ENCODE peak calls at places on chromosomes 11 and 22, in eight cellular contexts. Q is pancreas, I is NB4, B is astrocyte of the cerebellum, V is WTC11, P is SK-N-SH, Z is right atrium auricular region, O is fibroblast of lung. C is an unnamed sample.

GRCh38 chr22:38712496-38713207 is 6.9 kb downstream of the GTPBP1 start:
- DNase-seq in Q (no peak), I (no peak), B (no peak), V (no peak), P (no peak), Z (no peak), O (no peak), C (no peak)

GRCh38 chr22:25940479-25940878 is 198.5 kb downstream of the MYO18B start:
- DNase-seq in Q (no peak), I (no peak), B (no peak), V (no peak), P (no peak), Z (no peak), O (no peak), C (no peak)

GRCh38 chr11:123560001-123560400 is 94.4 kb downstream of the SCN3B start:
- DNase-seq in Q (peak), I (no peak), B (no peak), V (no peak), P (peak), Z (peak), O (peak), C (peak)

GRCh38 chr11:112806876-112807275 is 154.3 kb upstream of the NCAM1 start:
- DNase-seq in Q (no peak), I (no peak), B (no peak), V (no peak), P (no peak), Z (no peak), O (no peak), C (no peak)

GRCh38 chr11:120039031-120039430 is 98.9 kb downstream of the TRIM29 start:
- DNase-seq in Q (no peak), I (no peak), B (no peak), V (no peak), P (no peak), Z (no peak), O (no peak), C (no peak)

GRCh38 chr11:134254433-134254832 is 1.1 kb downstream of the ACAD8 start:
- DNase-seq in Q (no peak), I (no peak), B (no peak), V (no peak), P (no peak), Z (no peak), O (no peak), C (no peak)

GRCh38 chr11:74288161-74288560 is 23.3 kb downstream of the P4HA3 start:
- DNase-seq in Q (no peak), I (peak), B (peak), V (no peak), P (no peak), Z (no peak), O (peak), C (peak)

GRCh38 chr11:892106-892505 is 18.5 kb downstream of the CHID1 start:
- DNase-seq in Q (no peak), I (no peak), B (no peak), V (peak), P (peak), Z (no peak), O (no peak), C (no peak)

GRCh38 chr22:35209203-35209602 is 48.1 kb upstream of the HMGXB4 start:
- DNase-seq in Q (no peak), I (no peak), B (no peak), V (no peak), P (no peak), Z (no peak), O (no peak), C (no peak)

GRCh38 chr11:76605338-76606074 is 65.0 kb downstream of the LRRC32 start:
- DNase-seq in Q (no peak), I (no peak), B (no peak), V (no peak), P (no peak), Z (no peak), O (no peak), C (no peak)
- TF ChIP-seq CTCF in Q (no peak), I (no peak), B (no peak), V (no peak), P (no peak), Z (no peak), O (no peak), C (no peak)

DNA sequence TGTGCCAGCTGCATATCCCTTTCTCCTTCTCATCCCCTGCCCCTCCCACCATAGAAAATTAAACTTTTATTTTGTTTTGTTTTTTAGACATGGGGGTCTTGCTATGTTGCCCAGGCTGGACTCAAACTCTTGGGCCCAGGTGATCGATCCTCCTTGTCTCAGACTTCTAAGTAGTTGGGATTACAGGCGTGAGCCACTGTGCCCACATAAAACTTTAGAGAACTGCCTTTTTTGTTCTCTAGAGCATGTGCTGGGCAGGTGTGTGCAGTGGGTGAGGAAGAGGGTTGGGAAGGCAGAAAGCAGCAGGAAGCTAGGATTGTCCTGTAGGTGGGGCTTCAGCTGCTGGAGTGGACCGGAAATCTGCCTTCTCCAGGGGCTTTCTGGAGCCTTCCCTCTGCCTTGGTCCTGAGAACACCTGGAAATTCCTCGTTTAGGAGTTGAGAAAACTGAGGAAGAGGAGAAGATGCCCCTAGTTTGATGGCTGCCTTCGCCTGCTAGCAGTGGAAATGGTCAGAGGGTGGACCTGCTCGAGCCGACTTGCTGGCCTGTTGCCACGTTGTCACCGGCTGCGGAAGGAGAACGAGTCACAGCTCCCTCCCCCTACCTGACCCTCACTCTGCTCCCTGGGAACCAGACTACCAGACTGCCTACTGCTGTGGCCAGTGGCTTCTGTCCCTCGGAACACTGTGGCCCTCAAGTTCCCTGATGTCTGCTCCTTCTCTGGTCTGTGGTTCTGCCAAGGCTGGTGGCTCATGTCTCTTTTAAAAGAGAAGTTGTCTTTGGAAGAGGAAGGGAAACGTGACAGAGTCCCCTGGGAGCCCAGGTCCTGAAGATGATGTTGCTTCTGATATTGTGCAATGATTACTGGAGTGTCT is 4.0 kb downstream of the ST14 start:
- DNase-seq in Q (peak), I (peak), B (no peak), V (no peak), P (no peak), Z (no peak), O (no peak), C (no peak)
- TF ChIP-seq CTCF in Q (no peak), I (no peak), B (no peak), V (no peak), P (no peak), Z (no peak), O (no peak), C (peak)

DNA sequence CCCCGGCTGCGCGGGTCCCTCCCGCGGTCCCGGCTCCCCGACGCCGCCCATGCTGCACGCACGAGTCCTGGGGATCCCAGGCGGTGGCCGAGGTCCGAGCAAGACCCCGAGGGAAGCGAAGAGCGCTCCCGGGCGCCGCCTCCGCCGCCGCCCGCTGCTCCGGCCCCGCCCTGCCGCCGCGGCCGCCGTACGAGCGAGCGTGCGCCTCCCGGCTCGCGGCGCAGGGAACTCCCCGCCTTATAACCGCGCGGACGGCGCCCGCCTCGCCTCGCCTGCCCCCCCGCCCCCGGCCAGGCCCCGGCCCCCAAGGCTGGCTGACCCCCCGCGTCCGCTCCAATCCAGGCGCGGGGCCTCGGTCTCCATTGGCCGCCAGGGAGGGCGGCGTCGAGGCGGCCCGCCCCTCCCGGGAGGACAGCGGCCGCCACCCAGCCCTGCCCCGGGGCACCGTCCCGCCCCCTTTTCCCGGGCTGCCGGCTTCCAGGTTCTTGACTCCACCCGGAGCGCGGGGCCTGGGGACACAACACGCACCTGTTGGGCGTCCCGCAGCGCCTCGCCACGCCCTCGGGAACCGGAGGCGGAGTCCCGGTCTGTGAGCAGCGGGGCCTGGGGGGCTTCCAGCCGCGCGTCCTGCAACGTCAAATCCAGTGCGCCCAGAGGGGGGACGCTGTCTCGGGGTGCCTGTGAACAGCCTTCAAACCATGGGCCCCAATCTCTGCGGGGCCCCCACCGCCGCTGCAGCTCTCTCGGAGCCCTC is at the start of gene FADS3:
- DNase-seq in Q (peak), I (peak), B (no peak), V (peak), P (peak), Z (peak), O (peak), C (peak)
- TF ChIP-seq CTCF in Q (no peak), I (no peak), B (peak), V (no peak), P (no peak), Z (no peak), O (no peak), C (no peak)

GRCh38 chr22:27151407-27151806 is 494.0 kb downstream of the MIAT start:
- DNase-seq in Q (no peak), I (no peak), B (no peak), V (no peak), P (no peak), Z (no peak), O (no peak), C (no peak)
- TF ChIP-seq CTCF in Q (no peak), I (no peak), B (no peak), V (no peak), P (peak), Z (no peak), O (no peak), C (peak)

DNA sequence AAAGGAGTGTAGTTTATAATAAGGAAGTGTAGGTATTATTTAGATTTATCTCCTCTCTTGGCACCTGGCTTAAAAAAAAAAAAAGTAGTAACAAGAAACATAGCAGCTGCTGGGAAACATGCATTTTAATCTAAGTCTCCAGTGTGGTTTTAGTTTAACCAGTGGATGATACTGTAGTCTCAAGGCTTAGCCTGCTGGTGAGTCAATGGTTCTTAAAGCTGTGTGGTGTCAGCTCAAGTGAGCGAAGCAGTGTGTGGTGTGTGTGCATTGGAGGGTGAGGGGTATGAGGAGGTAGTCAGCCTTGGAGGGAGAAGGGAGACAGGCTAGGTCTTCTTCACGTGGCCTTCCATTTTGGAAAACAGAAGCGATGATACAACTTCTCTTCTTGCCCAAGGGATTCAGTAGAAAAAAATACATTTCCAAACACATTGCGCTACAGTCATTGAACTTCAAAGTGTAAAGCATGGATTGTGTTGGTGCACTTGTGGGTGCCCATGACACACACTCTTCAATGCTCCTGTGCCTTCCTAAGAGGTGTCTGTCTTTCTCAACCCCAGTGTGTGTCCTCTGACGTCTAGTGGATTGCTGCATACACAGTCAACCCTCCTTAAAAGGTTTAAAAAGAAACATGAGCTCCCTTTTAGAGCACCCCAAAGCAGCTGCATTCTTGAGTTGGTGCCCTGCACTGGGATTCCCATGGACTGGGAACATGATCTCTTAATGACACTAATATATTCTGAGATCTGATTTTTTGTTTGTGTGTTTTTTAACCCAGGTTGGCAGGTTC is 40.1 kb downstream of the ZBTB16 start:
- DNase-seq in Q (peak), I (no peak), B (no peak), V (no peak), P (no peak), Z (no peak), O (peak), C (peak)
- TF ChIP-seq CTCF in Q (no peak), I (no peak), B (no peak), V (no peak), P (no peak), Z (no peak), O (no peak), C (no peak)

DNA sequence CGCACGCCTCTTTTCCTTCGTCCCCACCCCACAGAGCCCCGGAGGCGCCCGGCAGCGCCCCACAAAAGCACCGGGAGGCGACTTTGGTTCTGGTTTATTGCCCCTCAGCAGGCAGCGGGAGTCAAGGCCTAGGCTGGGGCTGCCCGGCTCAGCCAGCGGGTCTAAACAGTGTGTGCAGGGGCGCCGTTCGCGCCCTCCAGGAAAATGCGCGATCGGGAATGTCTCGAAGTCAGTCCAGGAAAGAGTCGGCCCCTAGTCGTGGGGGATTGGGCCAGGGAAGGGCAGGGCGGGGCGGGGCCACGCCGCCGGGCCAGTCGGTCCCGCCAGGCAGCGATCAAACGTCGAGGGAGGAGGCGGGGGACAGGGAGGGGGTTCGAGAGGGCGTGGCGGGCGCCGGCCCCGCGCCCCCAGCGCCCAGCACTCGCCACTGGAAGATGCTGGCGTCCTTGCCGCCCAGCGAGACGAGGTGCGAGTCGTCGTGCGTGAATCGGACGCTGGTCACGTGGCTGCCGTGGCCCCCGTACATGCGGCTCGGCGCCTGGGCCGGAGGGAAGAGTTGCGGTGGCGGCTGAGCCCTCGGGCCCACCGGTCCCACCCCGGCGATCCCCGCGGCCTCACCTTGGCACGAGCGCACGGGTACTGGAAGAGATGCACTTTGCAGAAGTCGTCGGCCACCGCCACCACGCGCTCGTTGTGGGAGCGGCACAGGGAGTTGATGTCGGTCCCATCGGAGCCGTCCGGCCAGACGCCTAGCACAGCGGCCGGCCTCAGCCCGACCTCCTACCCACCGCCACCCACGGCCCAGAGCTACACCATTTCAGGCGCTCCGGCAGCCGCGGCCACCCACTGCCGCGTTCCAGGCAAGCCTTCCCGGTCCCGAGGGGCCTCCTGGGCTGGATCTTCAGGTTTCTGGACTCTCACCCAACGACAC is 741 bp upstream of the MTA2 start:
- DNase-seq in Q (peak), I (no peak), B (no peak), V (peak), P (peak), Z (peak), O (peak), C (peak)
- TF ChIP-seq CTCF in Q (no peak), I (no peak), B (no peak), V (no peak), P (no peak), Z (no peak), O (no peak), C (no peak)

DNA sequence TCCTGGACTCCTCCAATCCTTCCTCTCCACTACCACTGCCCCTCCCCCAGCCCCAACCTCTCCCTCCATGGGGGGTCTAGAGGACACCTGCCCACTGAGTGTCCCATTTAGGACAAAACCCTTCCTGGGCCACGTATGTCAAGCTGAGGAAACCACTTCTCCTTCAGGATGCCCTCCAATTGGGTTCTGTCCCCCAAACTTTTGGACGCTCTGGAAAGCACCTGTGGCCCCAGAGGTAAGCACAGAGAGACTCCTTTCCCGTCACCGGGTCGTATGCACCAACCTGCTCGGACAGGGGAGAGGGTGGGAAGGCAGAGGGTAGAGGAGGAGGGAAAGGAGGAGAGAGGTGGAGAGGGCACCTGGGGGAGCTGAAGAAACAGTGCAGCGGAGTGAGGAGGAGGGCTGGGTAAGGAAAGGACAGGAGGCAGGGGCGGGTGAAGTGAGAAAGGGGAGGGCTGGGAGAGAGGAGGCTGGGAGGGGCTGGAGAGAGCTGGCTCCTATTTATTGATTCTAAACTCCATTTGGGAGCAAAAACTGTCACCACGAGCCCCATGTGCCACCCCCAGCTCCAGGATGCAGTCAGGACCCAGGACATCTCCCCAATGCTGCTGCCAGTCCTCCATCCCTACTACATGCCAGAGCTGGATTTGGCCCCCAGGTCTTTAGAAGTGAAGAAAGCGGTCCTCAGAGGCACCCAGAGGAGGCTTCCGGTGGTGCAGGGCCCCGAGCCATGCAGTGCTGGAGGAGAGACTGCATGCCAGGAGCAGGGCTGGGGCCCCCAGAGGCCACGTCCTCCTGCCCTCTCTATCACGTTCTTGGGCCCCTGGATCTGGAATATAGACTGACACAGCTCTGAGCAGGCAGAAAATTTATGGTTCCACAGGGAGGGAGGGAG is 53.6 kb downstream of the SLC22A12 start:
- DNase-seq in Q (no peak), I (peak), B (no peak), V (peak), P (peak), Z (no peak), O (no peak), C (no peak)
- TF ChIP-seq CTCF in Q (no peak), I (peak), B (no peak), V (no peak), P (no peak), Z (no peak), O (no peak), C (no peak)

GRCh38 chr11:3046190-3046589 is 11.0 kb downstream of the CARS1 start:
- DNase-seq in Q (no peak), I (no peak), B (no peak), V (peak), P (peak), Z (no peak), O (no peak), C (no peak)
- TF ChIP-seq CTCF in Q (no peak), I (peak), B (peak), V (no peak), P (peak), Z (no peak), O (peak), C (peak)

GRCh38 chr11:37352485-37352884 is 754.4 kb upstream of the RAG2 start:
- DNase-seq in Q (no peak), I (no peak), B (no peak), V (no peak), P (no peak), Z (no peak), O (no peak), C (no peak)
- TF ChIP-seq CTCF in Q (no peak), I (no peak), B (no peak), V (no peak), P (no peak), Z (no peak), O (no peak), C (no peak)